ENCODE peak calls at places on chromosomes 4 and X, in eight cellular contexts. T, M, R, C, F, Z, A and K are unnamed samples.

GRCh38 chr4:78704317-78704716 is 71.8 kb upstream of the BMP2K start:
- DNase-seq in T (no peak), M (no peak), R (no peak), C (no peak), F (no peak), Z (no peak), A (no peak), K (no peak)

GRCh38 chr4:79763486-79764075 is 309.4 kb downstream of the ANTXR2 start:
- DNase-seq in T (no peak), M (no peak), R (no peak), C (no peak), F (no peak), Z (no peak), A (no peak), K (no peak)

GRCh38 chr4:112552668-112553067 is 36.7 kb upstream of the NEUROG2 start:
- DNase-seq in T (no peak), M (no peak), R (peak), C (no peak), F (no peak), Z (no peak), A (peak), K (no peak)

GRCh38 chr4:14908635-14909034 is 93.6 kb upstream of the CPEB2 start:
- DNase-seq in T (no peak), M (no peak), R (peak), C (no peak), F (no peak), Z (no peak), A (no peak), K (no peak)

GRCh38 chrX:135931644-135932487 is 38.4 kb downstream of the SAGE1 start:
- DNase-seq in T (peak), M (peak), R (peak), C (no peak), F (peak), Z (peak), A (peak), K (peak)

GRCh38 chrX:13398839-13399238 is 79.0 kb upstream of the ATXN3L start:
- DNase-seq in T (no peak), M (no peak), R (no peak), C (no peak), F (no peak), Z (no peak), A (no peak), K (no peak)

GRCh38 chrX:40380649-40381488 is 199.9 kb upstream of the ATP6AP2 start:
- DNase-seq in T (no peak), M (no peak), R (no peak), C (no peak), F (no peak), Z (no peak), A (no peak), K (no peak)

GRCh38 chr4:180449395-180449956 is 1793.7 kb upstream of the TENM3 start:
- DNase-seq in T (no peak), M (no peak), R (peak), C (no peak), F (no peak), Z (no peak), A (peak), K (no peak)

GRCh38 chrX:1725472-1725871 is 110.6 kb downstream of the ASMT start:
- DNase-seq in T (no peak), M (no peak), R (no peak), C (no peak), F (no peak), Z (no peak), A (no peak), K (no peak)

GRCh38 chrX:14032383-14032782 is 2.7 kb upstream of the GEMIN8 start:
- DNase-seq in T (peak), M (peak), R (peak), C (peak), F (peak), Z (peak), A (peak), K (no peak)

GRCh38 chr4:28167411-28167810 is 1306.8 kb downstream of the STIM2 start:
- DNase-seq in T (no peak), M (no peak), R (no peak), C (no peak), F (no peak), Z (no peak), A (no peak), K (no peak)

GRCh38 chrX:16671005-16671404 is 21.0 kb downstream of the S100G start:
- DNase-seq in T (no peak), M (no peak), R (peak), C (no peak), F (no peak), Z (no peak), A (peak), K (no peak)

GRCh38 chrX:25015486-25016360 is at the start of gene ARX:
- DNase-seq in T (peak), M (no peak), R (peak), C (no peak), F (peak), Z (peak), A (peak), K (peak)

GRCh38 chrX:23497919-23498318 is 163.3 kb downstream of the PTCHD1 start:
- DNase-seq in T (no peak), M (no peak), R (no peak), C (no peak), F (no peak), Z (no peak), A (no peak), K (no peak)

GRCh38 chr4:88817740-88818139 is 120.1 kb upstream of the NAP1L5 start:
- DNase-seq in T (no peak), M (no peak), R (no peak), C (no peak), F (no peak), Z (no peak), A (no peak), K (no peak)

GRCh38 chr4:88820723-88821368 is 123.2 kb upstream of the NAP1L5 start:
- DNase-seq in T (no peak), M (no peak), R (peak), C (no peak), F (no peak), Z (no peak), A (no peak), K (no peak)

GRCh38 chr4:88818650-88819470 is 121.2 kb upstream of the NAP1L5 start:
- DNase-seq in T (peak), M (peak), R (peak), C (peak), F (peak), Z (peak), A (peak), K (peak)

GRCh38 chr4:88823058-88823919 is 125.7 kb upstream of the NAP1L5 start:
- DNase-seq in T (peak), M (peak), R (peak), C (peak), F (peak), Z (peak), A (peak), K (peak)

GRCh38 chr4:88822034-88822433 is 124.4 kb upstream of the NAP1L5 start:
- DNase-seq in T (no peak), M (no peak), R (no peak), C (no peak), F (no peak), Z (no peak), A (no peak), K (no peak)
- H3K4me3 ChIP-seq in T (peak), M (peak), R (peak), C (no peak), F (peak), Z (peak), A (peak), K (peak)

GRCh38 chr4:3484057-3484973 is 21.2 kb downstream of the DOK7 start:
- DNase-seq in T (peak), M (no peak), R (no peak), C (no peak), F (peak), Z (no peak), A (peak), K (no peak)
- TF ChIP-seq POLR2A in T (no peak), M (no peak), R (no peak), C (no peak), F (no peak), Z (no peak), A (no peak), K (no peak)

GRCh38 chrX:39260965-39261364 is 459.7 kb downstream of the MID1IP1 start:
- DNase-seq in T (no peak), M (no peak), R (no peak), C (no peak), F (no peak), Z (no peak), A (no peak), K (no peak)
- TF ChIP-seq CTCF in T (no peak), M (no peak), R (no peak), C (no peak), F (no peak), Z (no peak), A (no peak), K (no peak)

DNA sequence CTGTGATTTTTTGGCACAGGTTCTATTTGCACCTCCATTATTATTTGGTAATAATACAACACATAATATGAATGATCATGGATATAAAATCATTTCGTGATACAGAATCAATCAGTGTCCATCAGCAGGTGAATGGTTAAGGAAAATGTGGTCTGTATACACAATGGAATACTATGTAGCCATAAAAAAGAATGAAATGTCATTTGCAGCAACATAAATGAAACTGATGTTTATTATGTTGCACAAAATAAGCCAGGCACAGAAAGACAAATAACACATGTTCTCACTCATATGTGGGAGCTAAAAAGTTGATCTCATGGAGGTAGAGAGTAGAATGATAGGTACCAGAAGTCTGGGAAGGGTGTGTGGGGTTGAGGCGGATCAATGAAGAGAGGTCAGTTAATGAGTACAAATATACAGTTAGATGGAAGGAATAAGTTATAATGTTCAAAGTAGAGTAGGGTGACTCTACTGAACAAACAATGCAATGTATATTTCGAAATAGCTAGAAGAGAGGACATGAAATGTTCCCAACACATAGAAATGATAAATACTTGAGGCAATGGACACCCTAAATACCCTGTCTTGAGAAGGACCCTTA is 1.1 kb upstream of the SMARCA1 start:
- DNase-seq in T (no peak), M (no peak), R (no peak), C (no peak), F (no peak), Z (no peak), A (peak), K (no peak)
- H3K4me3 ChIP-seq in T (no peak), M (no peak), R (no peak), C (no peak), F (no peak), Z (no peak), A (peak), K (no peak)

DNA sequence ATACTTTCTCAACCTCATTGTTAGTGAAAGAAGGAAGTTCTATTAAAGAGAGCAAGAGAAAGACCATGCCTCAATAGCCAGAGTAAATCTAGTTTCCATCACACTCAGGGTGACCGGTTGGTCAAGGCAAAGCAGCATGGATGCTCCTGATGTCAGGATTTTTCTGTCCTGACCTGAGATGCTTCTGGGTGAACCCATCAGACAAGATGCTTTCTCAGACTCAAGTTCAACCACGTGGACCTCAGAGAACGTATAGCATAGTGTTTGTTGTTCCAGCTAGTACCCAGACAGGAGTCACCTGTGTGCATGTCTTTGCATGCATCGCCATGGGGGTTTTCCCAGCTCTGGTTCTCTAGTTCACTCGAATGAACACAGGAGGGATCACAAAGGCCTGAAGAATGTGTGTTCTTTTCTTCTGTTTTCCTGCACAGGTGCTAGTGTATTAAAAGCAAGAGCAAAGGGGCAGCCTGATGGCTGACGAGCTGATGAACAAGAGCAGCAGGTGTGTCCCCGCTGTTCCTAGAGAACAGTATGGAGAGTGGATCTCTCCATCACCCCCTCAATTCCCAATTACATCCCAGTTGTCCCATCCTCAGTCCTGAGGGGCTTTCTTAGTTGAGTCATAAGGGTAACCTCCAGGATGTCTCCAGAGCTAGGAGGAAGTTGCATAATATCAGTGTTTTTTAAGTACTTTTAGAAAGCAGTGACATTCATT is 110.5 kb upstream of the ENPP6 start:
- DNase-seq in T (no peak), M (no peak), R (no peak), C (peak), F (no peak), Z (no peak), A (no peak), K (peak)
- TF ChIP-seq POLR2A in T (no peak), M (no peak), R (no peak), C (no peak), F (no peak), Z (no peak), A (no peak), K (no peak)